ENCODE peak calls at places on chromosomes 4 and X, in eight cellular contexts. F, X, H, T, O, N, W and S are unnamed samples.
A peak's percentile ranks its signal among the peaks of the same experiment; 100 is the strongest.

GRCh38 chr4:17324431-17324830 is 187.5 kb downstream of the QDPR start:
- DNase-seq in W (peak; percentile 50), X (peak; percentile 1), O (peak; percentile 68), T (peak; percentile 26), H (peak; percentile 44), F (peak; percentile 39), N (no peak), S (no peak)

GRCh38 chr4:7549866-7550265 is 115.1 kb upstream of the PSAPL1 start:
- DNase-seq in X (peak; percentile 2), O (no peak), T (no peak), W (peak; percentile 7), H (no peak), N (no peak), F (no peak), S (no peak)

GRCh38 chr4:93731448-93731847 is 97.1 kb upstream of the ATOH1 start:
- DNase-seq in T (no peak), N (no peak), X (peak; percentile 1), F (peak; percentile 43), O (peak; percentile 3), H (no peak), W (no peak), S (no peak)

GRCh38 chr4:138868562-138868961 is 147.0 kb upstream of the NOCT start:
- DNase-seq in T (no peak), O (no peak), F (peak; percentile 5), H (no peak), N (no peak), W (no peak), X (peak; percentile 66), S (no peak)

GRCh38 chr4:183808102-183808466 is 97.0 kb upstream of the STOX2 start:
- DNase-seq in F (no peak), N (no peak), T (no peak), W (no peak), O (no peak), X (no peak), H (no peak), S (no peak)

GRCh38 chrX:31374786-31375185 is 302.9 kb upstream of the FTHL17 start:
- DNase-seq in N (no peak), H (no peak), T (no peak), O (no peak), X (no peak), W (no peak), F (no peak), S (no peak)

GRCh38 chr4:120517966-120518365 is 404.6 kb downstream of the PRDM5 start:
- DNase-seq in W (no peak), H (no peak), O (peak; percentile 73), N (no peak), X (peak; percentile 67), T (no peak), F (peak; percentile 91), S (peak; percentile 2)

GRCh38 chrX:16804923-16805464 is 18.7 kb downstream of the TXLNG start:
- DNase-seq in W (no peak), T (no peak), N (no peak), X (no peak), H (no peak), O (no peak), F (no peak), S (no peak)

GRCh38 chr4:76690091-76690905 is 207.6 kb downstream of the SOWAHB start:
- DNase-seq in F (peak; percentile 31), X (no peak), T (no peak), O (no peak), N (no peak), H (no peak), W (no peak), S (peak; percentile 24)

GRCh38 chr4:126955292-126956191 is 677.2 kb upstream of the INTU start:
- DNase-seq in X (no peak), T (no peak), O (no peak), W (no peak), F (no peak), N (no peak), H (no peak), S (no peak)

GRCh38 chr4:60989141-60989540 is 211.0 kb upstream of the ADGRL3 start:
- DNase-seq in O (no peak), N (no peak), T (no peak), H (no peak), F (no peak), X (no peak), W (no peak), S (no peak)

GRCh38 chr4:168999836-169000235 is 10.2 kb downstream of the CBR4 start:
- DNase-seq in F (no peak), W (no peak), H (no peak), T (no peak), N (no peak), X (peak; percentile 17), O (no peak), S (no peak)